ENCODE peak calls at places on chromosome X, in nine cellular contexts. J is prostate gland, P is GM12891, K is suprapubic skin, L is HepG2, N is HCT116, Q is transverse colon, V is HL-60, E is sigmoid colon. B is an unnamed sample.

GRCh38 chrX:119971184-119971583 is 27.6 kb upstream of the NKAP start:
- DNase-seq in P (no peak), N (no peak), L (no peak), E (no peak), J (no peak), Q (no peak), K (no peak), V (no peak), B (no peak)

GRCh38 chrX:85611926-85612325 is 232.5 kb upstream of the POF1B start:
- DNase-seq in J (no peak), E (no peak), N (no peak), Q (no peak), P (no peak), K (no peak), L (no peak), V (no peak), B (no peak)

GRCh38 chrX:18994713-18995112 is 10.8 kb upstream of the PHKA2 start:
- DNase-seq in N (no peak), J (no peak), E (no peak), V (no peak), Q (no peak), K (no peak), L (peak), P (no peak), B (no peak)

GRCh38 chrX:86460760-86461159 is 312.5 kb downstream of the DACH2 start:
- DNase-seq in J (no peak), Q (no peak), P (no peak), L (no peak), V (no peak), K (no peak), E (no peak), N (no peak), B (no peak)

GRCh38 chrX:94256396-94256795 is 582.4 kb downstream of the FAM133A start:
- DNase-seq in E (no peak), J (no peak), L (no peak), Q (no peak), V (no peak), N (no peak), K (no peak), P (no peak), B (no peak)

GRCh38 chrX:109384569-109385174 is 97.2 kb downstream of the GUCY2F start:
- DNase-seq in J (no peak), K (no peak), Q (no peak), V (no peak), P (no peak), E (no peak), L (no peak), N (no peak), B (no peak)

GRCh38 chrX:46436744-46437143 is 108.5 kb downstream of the ZNF674 start:
- DNase-seq in Q (no peak), V (no peak), K (no peak), N (no peak), J (no peak), E (no peak), P (no peak), L (no peak), B (no peak)

GRCh38 chrX:148049441-148049840 is 68.3 kb downstream of the FMR1NB start:
- DNase-seq in L (peak), N (peak), K (no peak), E (no peak), Q (no peak), V (no peak), P (no peak), J (no peak), B (no peak)

GRCh38 chrX:52811065-52811625 is at the start of gene XAGE5:
- DNase-seq in K (no peak), Q (no peak), V (no peak), P (no peak), J (no peak), E (no peak), L (no peak), N (no peak), B (no peak)

GRCh38 chrX:41491267-41492004 is 44.3 kb downstream of the NYX start:
- DNase-seq in L (no peak), V (no peak), J (no peak), P (no peak), Q (no peak), E (peak), N (peak), K (no peak), B (no peak)

GRCh38 chrX:68287419-68287818 is 145.9 kb downstream of the OPHN1 start:
- DNase-seq in K (no peak), N (no peak), E (no peak), P (no peak), J (no peak), V (no peak), L (no peak), Q (no peak), B (no peak)

GRCh38 chrX:152638443-152638904 is 779 bp downstream of the GABRQ start:
- DNase-seq in N (no peak), J (no peak), Q (no peak), E (no peak), P (no peak), K (no peak), L (no peak), V (no peak), B (no peak)

GRCh38 chrX:15973299-15973698 is 118.7 kb upstream of the AP1S2 start:
- DNase-seq in L (peak), N (peak), E (no peak), K (no peak), V (peak), Q (peak), J (no peak), P (no peak), B (no peak)

GRCh38 chrX:152632445-152633097 is 5.1 kb upstream of the GABRQ start:
- DNase-seq in Q (peak), N (peak), P (no peak), J (peak), L (peak), E (no peak), V (peak), K (no peak), B (no peak)

GRCh38 chrX:125203737-125204578 is 115.7 kb upstream of the TEX13C start:
- DNase-seq in V (peak), J (peak), N (no peak), Q (no peak), E (no peak), L (no peak), K (peak), P (no peak), B (no peak)

GRCh38 chrX:17511556-17511955 is 136.6 kb downstream of the NHS start:
- DNase-seq in P (no peak), E (no peak), Q (no peak), L (no peak), J (no peak), N (no peak), K (no peak), V (no peak), B (no peak)

GRCh38 chrX:150201841-150202240 is 161.3 kb upstream of the MAMLD1 start:
- DNase-seq in N (no peak), Q (no peak), K (no peak), E (no peak), J (no peak), P (no peak), V (no peak), L (no peak), B (no peak)

GRCh38 chrX:16023790-16024734 is 99.3 kb upstream of the GRPR start:
- DNase-seq in J (no peak), L (peak), N (peak), Q (no peak), V (no peak), E (no peak), P (peak), K (no peak), B (no peak)

GRCh38 chrX:118183606-118184005 is 67.0 kb upstream of the KLHL13 start:
- DNase-seq in J (no peak), K (no peak), P (no peak), Q (no peak), V (no peak), E (no peak), L (no peak), N (no peak), B (no peak)

GRCh38 chrX:38175140-38175539 is 45.5 kb downstream of the SRPX start:
- DNase-seq in P (no peak), L (peak), J (peak), N (peak), E (no peak), Q (peak), V (peak), K (no peak), B (no peak)

GRCh38 chrX:18883961-18884765 is 99.8 kb downstream of the PHKA2 start:
- DNase-seq in E (no peak), L (no peak), N (no peak), P (no peak), J (no peak), V (no peak), Q (no peak), K (no peak), B (no peak)

GRCh38 chrX:47618923-47619485 is 653 bp downstream of the SYN1 start:
- DNase-seq in P (no peak), L (no peak), N (no peak), E (no peak), V (no peak), Q (no peak), J (no peak), K (no peak), B (no peak)

GRCh38 chrX:153703036-153703370 is 15.3 kb downstream of the SLC6A8 start:
- DNase-seq in J (peak), P (no peak), V (no peak), E (peak), L (no peak), N (no peak), K (no peak), Q (peak), B (no peak)

GRCh38 chrX:18983711-18984380 is at the start of gene PHKA2:
- DNase-seq in P (no peak), J (peak), Q (peak), V (peak), K (peak), E (peak), L (peak), N (no peak), B (no peak)

GRCh38 chrX:17023670-17024069 is 77.2 kb downstream of the REPS2 start:
- DNase-seq in N (no peak), P (no peak), K (no peak), Q (no peak), E (no peak), J (no peak), V (no peak), L (no peak), B (no peak)

GRCh38 chrX:70176938-70177533 is at the start of gene DGAT2L6:
- DNase-seq in Q (no peak), J (no peak), K (no peak), N (no peak), E (no peak), V (no peak), L (no peak), P (no peak), B (no peak)

GRCh38 chrX:151830911-151831310 is 81.8 kb upstream of the MAGEA4 start:
- DNase-seq in Q (no peak), K (no peak), P (no peak), J (no peak), L (no peak), E (no peak), V (no peak), N (no peak), B (no peak)

GRCh38 chrX:72094894-72095293 is 36.8 kb downstream of the RTL5 start:
- DNase-seq in Q (peak), L (no peak), J (no peak), K (no peak), P (peak), N (no peak), E (no peak), V (peak), B (no peak)

GRCh38 chrX:152817082-152817744 is 13.3 kb downstream of the CETN2 start:
- DNase-seq in N (no peak), L (no peak), J (no peak), K (no peak), V (no peak), E (no peak), P (no peak), Q (peak), B (no peak)

GRCh38 chrX:14029425-14030247 is at the start of gene GEMIN8:
- DNase-seq in N (peak), Q (peak), L (peak), V (peak), K (peak), J (peak), P (peak), E (peak), B (peak)
- TF ChIP-seq POLR2AphosphoS5 in N (peak), Q (peak), L (peak), V (peak), K (no peak), J (peak), P (peak), E (peak), B (no peak)

GRCh38 chrX:155216179-155216939 is at the start of gene VBP1:
- DNase-seq in N (peak), P (peak), L (peak), V (peak), K (peak), J (peak), Q (peak), E (peak), B (peak)
- TF ChIP-seq POLR2AphosphoS5 in N (peak), P (peak), L (peak), V (peak), K (peak), J (peak), Q (peak), E (peak), B (no peak)

GRCh38 chrX:136931661-136932060 is 51.1 kb upstream of the RBMX start:
- DNase-seq in P (no peak), V (no peak), K (no peak), Q (no peak), J (no peak), N (no peak), E (no peak), L (no peak), B (no peak)
- TF ChIP-seq POLR2AphosphoS5 in P (no peak), V (no peak), K (no peak), Q (no peak), J (no peak), N (no peak), E (no peak), L (no peak), B (no peak)

DNA sequence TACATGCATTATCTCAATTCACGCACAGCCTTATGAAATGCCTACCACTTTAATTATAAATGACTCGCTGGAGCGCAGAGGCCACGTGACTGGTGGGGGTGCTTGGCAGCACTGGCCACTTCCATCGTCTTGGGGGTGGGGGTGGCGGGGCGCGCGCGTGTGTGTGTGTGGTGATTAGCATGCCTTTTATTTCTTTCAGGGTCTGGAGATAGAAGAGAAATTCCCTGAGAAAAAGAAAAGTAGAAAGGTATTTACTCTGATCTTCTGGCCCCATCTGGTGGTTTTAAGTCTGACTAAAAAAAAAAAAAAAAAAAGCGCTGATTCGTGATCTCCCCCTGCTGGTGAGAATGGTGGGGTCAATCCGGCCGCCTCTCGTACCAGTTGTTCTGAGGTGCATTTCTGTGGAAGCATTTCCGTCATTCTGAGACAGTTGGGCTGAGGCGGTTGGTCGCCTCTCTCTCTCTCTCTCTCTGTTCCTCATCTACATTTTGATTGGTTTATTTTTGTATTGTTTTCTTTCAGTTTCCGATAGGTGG is at the start of gene CCNB3:
- DNase-seq in J (peak), E (peak), N (peak), P (peak), V (peak), K (peak), Q (peak), L (peak), B (peak)
- TF ChIP-seq POLR2AphosphoS5 in J (no peak), E (no peak), N (peak), P (no peak), V (no peak), K (no peak), Q (peak), L (no peak), B (no peak)

DNA sequence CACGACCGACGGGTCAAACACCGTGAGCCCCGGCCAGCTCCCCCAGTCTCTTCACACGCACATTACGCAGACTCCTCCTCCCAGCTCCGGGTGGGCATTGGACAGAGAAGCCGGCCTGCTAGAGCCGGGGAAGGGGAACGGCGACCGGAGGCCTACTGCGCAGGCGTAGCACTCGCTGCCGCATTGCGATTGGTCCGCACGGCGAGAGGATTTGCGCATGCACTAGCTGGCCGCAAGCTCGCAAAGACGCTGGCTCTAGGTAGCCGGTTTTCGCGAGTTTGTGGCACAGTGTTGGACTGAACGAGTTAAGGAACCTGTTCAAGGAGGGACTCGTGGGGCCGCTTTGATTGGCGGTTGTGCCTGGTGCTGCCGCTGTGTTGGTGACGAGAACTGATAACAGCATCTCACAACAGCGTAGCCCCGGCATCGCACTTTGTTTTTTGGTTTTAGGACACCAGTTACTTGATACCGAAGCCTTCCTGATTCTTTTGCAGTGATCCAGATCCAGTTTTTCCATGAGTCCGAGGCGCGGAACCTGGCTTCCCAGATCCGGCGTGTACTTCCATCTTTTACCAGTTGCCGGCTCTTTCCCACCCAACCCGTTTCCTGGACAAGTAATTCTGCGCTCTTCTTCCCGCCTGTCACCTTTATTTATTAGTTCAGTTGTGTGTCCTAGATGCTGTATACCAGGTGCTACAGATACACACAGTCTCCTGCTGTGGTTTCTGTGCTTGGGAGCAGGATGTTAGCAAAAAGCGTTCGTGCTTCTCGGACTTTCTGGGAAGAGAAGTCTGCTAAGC is at the start of gene AIFM1:
- DNase-seq in P (peak), N (peak), J (peak), K (peak), L (peak), V (peak), E (peak), Q (peak), B (peak)
- TF ChIP-seq POLR2AphosphoS5 in P (peak), N (peak), J (peak), K (no peak), L (peak), V (no peak), E (peak), Q (peak), B (peak)

DNA sequence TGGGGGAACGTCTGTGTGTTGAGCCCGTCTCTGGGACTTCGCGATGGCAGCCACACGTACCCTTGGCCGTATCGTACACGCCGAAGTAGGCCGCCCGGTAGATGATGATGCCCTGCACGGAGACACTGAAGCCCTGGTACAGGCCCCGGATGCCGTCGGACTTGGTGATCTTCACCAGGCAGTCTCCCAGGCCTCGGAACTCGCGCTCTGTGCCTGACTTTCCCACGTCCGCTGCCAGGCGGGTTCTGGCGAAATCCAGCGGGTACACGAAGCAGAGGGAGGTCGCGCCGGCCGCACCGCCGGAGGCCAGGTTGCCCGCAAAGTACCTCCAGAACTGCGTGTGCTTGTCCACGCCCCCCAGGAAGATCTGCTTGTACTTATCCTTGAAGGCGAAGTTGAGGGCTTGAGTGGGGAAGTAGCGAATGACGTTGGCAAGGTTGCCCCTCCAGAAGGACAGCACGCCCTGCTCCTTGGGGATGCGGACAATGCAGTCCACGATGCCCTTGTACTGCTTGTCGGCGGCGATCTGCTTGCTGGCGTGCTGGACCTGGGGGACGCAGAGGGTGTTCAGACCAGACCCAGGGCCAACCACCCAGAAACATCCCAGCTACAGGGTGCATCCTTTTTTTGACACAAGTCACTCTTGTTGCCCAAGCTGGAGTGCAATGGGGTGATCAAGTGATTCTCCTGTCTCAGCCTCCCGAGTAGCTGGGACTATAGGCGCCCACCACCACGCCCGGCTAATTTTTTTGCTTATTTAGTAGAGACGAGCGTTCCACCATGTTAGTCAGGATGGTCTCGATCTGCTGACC is 2.5 kb downstream of the SLC25A6 start:
- DNase-seq in L (no peak), K (no peak), N (no peak), J (no peak), Q (no peak), E (peak), P (no peak), V (no peak), B (no peak)
- TF ChIP-seq POLR2AphosphoS5 in L (no peak), K (no peak), N (no peak), J (no peak), Q (no peak), E (no peak), P (no peak), V (no peak), B (peak)

GRCh38 chrX:133415276-133416105 is at the start of gene GPC4:
- DNase-seq in N (peak), L (no peak), J (peak), V (no peak), Q (peak), K (no peak), P (peak), E (peak), B (no peak)
- TF ChIP-seq POLR2AphosphoS5 in N (peak), L (no peak), J (no peak), V (no peak), Q (peak), K (no peak), P (no peak), E (peak), B (no peak)

DNA sequence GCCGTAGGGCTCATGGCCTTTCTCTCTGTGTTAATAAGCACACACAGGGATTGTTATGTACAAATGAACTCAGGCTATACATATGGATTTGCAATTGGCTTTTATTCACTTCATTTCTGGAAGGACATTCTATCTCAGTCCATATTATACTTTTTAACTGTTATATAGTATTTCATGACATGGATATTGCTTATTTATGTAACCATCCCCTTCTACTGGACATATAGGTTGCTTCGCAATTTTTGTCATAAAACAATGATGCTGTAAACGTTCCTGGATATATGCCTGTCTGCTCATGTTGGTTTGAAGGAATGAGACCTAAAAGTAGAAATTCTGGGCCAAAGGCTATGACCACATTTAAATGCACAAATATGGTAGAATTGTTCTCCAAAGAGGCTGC is 158.1 kb downstream of the BCOR start:
- DNase-seq in N (no peak), V (no peak), J (no peak), K (no peak), P (no peak), E (no peak), Q (no peak), L (no peak), B (no peak)
- TF ChIP-seq POLR2AphosphoS5 in N (no peak), V (no peak), J (no peak), K (no peak), P (no peak), E (no peak), Q (no peak), L (no peak), B (no peak)

DNA sequence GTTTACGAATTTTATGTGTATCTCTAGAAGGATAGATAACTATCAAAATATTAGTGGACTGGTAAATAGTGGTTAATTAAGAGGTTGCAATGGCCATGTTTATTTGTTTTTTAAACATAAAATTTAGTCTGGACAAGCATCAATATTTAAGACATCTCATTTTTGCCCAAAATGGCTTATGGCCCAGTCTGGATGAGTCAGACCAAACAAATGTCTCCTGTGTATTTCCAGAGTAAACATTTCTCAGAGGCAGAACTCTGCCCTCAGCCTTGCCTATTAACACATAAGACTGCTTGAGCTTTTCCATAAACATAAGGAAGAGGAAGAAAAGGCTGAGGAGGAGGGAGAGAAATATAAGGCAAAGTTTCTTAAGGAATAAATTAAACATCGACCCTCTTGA is 277.1 kb upstream of the DIAPH2 start:
- DNase-seq in Q (no peak), K (no peak), E (no peak), P (no peak), L (peak), N (no peak), V (no peak), J (peak), B (no peak)
- TF ChIP-seq POLR2AphosphoS5 in Q (no peak), K (no peak), E (no peak), P (no peak), L (no peak), N (no peak), V (no peak), J (peak), B (no peak)